ENCODE peak calls at places on chromosomes 11 and 22, in seven cellular contexts. One of them, this sample, is unnamed.

GRCh38 chr22:42376721-42377177 is 55.5 kb downstream of the NFAM1 start:
- DNase-seq in psoas muscle: peak
- DNase-seq in mucosa of descending colon: peak
- DNase-seq in choroid plexus epithelial cell: peak
- DNase-seq in A549: no peak
- DNase-seq in IMR-90: peak
- DNase-seq in vagina: peak
- DNase-seq in this sample: no peak

GRCh38 chr11:108733479-108734116 is 68.7 kb downstream of the DDX10 start:
- DNase-seq in psoas muscle: no peak
- DNase-seq in mucosa of descending colon: no peak
- DNase-seq in choroid plexus epithelial cell: peak
- DNase-seq in A549: no peak
- DNase-seq in IMR-90: peak
- DNase-seq in vagina: no peak
- DNase-seq in this sample: peak

GRCh38 chr11:86247608-86248007 is 3.1 kb downstream of the EED start:
- DNase-seq in psoas muscle: no peak
- DNase-seq in mucosa of descending colon: no peak
- DNase-seq in choroid plexus epithelial cell: no peak
- DNase-seq in A549: no peak
- DNase-seq in IMR-90: no peak
- DNase-seq in vagina: no peak
- DNase-seq in this sample: peak

GRCh38 chr11:110242188-110242587 is 54.2 kb downstream of the RDX start:
- DNase-seq in psoas muscle: no peak
- DNase-seq in mucosa of descending colon: no peak
- DNase-seq in choroid plexus epithelial cell: no peak
- DNase-seq in A549: no peak
- DNase-seq in IMR-90: no peak
- DNase-seq in vagina: no peak
- DNase-seq in this sample: no peak

GRCh38 chr11:76385903-76386302 is 4.8 kb downstream of the GVQW3 start:
- DNase-seq in psoas muscle: no peak
- DNase-seq in mucosa of descending colon: no peak
- DNase-seq in choroid plexus epithelial cell: no peak
- DNase-seq in A549: no peak
- DNase-seq in IMR-90: peak
- DNase-seq in vagina: peak
- DNase-seq in this sample: no peak

GRCh38 chr11:77468527-77468926 is 5.4 kb downstream of the PAK1 start:
- DNase-seq in psoas muscle: no peak
- DNase-seq in mucosa of descending colon: no peak
- DNase-seq in choroid plexus epithelial cell: no peak
- DNase-seq in A549: no peak
- DNase-seq in IMR-90: no peak
- DNase-seq in vagina: no peak
- DNase-seq in this sample: no peak

GRCh38 chr11:47104337-47104950 is 72.2 kb downstream of the ARFGAP2 start:
- DNase-seq in psoas muscle: no peak
- DNase-seq in mucosa of descending colon: no peak
- DNase-seq in choroid plexus epithelial cell: peak
- DNase-seq in A549: no peak
- DNase-seq in IMR-90: peak
- DNase-seq in vagina: no peak
- DNase-seq in this sample: no peak

GRCh38 chr22:45506961-45507360 is 4.3 kb downstream of the FBLN1 start:
- DNase-seq in psoas muscle: no peak
- DNase-seq in mucosa of descending colon: peak
- DNase-seq in choroid plexus epithelial cell: no peak
- DNase-seq in A549: no peak
- DNase-seq in IMR-90: no peak
- DNase-seq in vagina: no peak
- DNase-seq in this sample: no peak

GRCh38 chr11:94851864-94852581 is 83.9 kb downstream of the AMOTL1 start:
- DNase-seq in psoas muscle: no peak
- DNase-seq in mucosa of descending colon: no peak
- DNase-seq in choroid plexus epithelial cell: no peak
- DNase-seq in A549: no peak
- DNase-seq in IMR-90: no peak
- DNase-seq in vagina: no peak
- DNase-seq in this sample: peak

GRCh38 chr11:128694618-128695481 is 978 bp downstream of the FLI1 start:
- DNase-seq in psoas muscle: no peak
- DNase-seq in mucosa of descending colon: peak
- DNase-seq in choroid plexus epithelial cell: peak
- DNase-seq in A549: no peak
- DNase-seq in IMR-90: no peak
- DNase-seq in vagina: no peak
- DNase-seq in this sample: peak

GRCh38 chr11:70709596-70709995 is 311.3 kb downstream of the CTTN start:
- DNase-seq in psoas muscle: no peak
- DNase-seq in mucosa of descending colon: no peak
- DNase-seq in choroid plexus epithelial cell: no peak
- DNase-seq in A549: no peak
- DNase-seq in IMR-90: no peak
- DNase-seq in vagina: no peak
- DNase-seq in this sample: no peak

GRCh38 chr11:12824281-12825041 is 150.2 kb downstream of the TEAD1 start:
- DNase-seq in psoas muscle: no peak
- DNase-seq in mucosa of descending colon: no peak
- DNase-seq in choroid plexus epithelial cell: no peak
- DNase-seq in A549: no peak
- DNase-seq in IMR-90: no peak
- DNase-seq in vagina: no peak
- DNase-seq in this sample: no peak

GRCh38 chr11:102226702-102227101 is 90.6 kb upstream of the BIRC3 start:
- DNase-seq in psoas muscle: no peak
- DNase-seq in mucosa of descending colon: no peak
- DNase-seq in choroid plexus epithelial cell: peak
- DNase-seq in A549: no peak
- DNase-seq in IMR-90: peak
- DNase-seq in vagina: no peak
- DNase-seq in this sample: peak
- H3K4me3 ChIP-seq in psoas muscle: no peak
- H3K4me3 ChIP-seq in mucosa of descending colon: no peak
- H3K4me3 ChIP-seq in choroid plexus epithelial cell: peak
- H3K4me3 ChIP-seq in A549: no peak
- H3K4me3 ChIP-seq in IMR-90: peak
- H3K4me3 ChIP-seq in vagina: no peak
- H3K4me3 ChIP-seq in this sample: no peak

DNA sequence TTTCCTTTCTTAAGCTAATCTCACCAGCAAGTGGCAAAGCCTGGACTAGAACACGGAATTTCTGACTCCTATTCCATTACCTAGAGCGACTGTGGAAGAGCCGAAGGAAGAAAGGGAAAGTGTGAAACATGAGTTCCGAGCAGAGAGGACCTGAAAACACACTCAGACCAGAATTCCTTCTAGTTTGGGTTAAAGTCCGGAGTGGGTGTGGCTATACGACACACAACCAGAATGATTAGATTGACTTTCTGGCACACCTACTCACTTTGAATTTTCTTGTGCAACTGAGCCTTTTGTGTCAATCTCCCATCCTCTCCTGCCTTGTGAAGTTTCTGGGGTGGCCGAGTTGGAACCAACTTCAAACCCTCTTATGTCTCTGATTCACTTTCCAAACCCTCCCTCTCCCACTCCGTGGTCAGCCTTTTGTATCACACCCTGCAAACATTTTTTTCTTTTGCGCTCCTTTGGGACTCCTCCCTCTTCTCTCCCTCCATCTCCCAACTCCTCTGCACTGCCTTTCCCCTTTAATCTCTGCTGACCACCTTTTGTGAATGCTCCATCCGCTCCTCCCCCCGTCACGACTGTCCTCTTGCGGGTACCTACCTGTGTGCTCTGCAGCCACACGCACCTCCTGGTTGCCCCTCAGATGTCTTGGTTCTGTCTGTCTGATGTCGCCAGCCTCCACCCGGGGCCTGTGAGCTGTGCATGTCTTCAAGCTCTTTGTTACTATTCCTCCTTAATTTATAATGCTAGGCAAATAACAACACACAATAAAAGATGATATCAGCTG is 86.3 kb upstream of the BLID start:
- DNase-seq in psoas muscle: no peak
- DNase-seq in mucosa of descending colon: no peak
- DNase-seq in choroid plexus epithelial cell: peak
- DNase-seq in A549: peak
- DNase-seq in IMR-90: peak
- DNase-seq in vagina: no peak
- DNase-seq in this sample: peak
- TF ChIP-seq CTCF in psoas muscle: no peak
- TF ChIP-seq CTCF in mucosa of descending colon: no peak
- TF ChIP-seq CTCF in choroid plexus epithelial cell: no peak
- TF ChIP-seq CTCF in A549: no peak
- TF ChIP-seq CTCF in IMR-90: no peak
- TF ChIP-seq CTCF in vagina: no peak
- TF ChIP-seq CTCF in this sample: no peak

GRCh38 chr11:130162733-130163132 is 3.2 kb downstream of the ST14 start:
- DNase-seq in psoas muscle: no peak
- DNase-seq in mucosa of descending colon: no peak
- DNase-seq in choroid plexus epithelial cell: peak
- DNase-seq in A549: no peak
- DNase-seq in IMR-90: no peak
- DNase-seq in vagina: no peak
- DNase-seq in this sample: peak

GRCh38 chr11:130164221-130164570 is 4.6 kb downstream of the ST14 start:
- DNase-seq in psoas muscle: no peak
- DNase-seq in mucosa of descending colon: no peak
- DNase-seq in choroid plexus epithelial cell: no peak
- DNase-seq in A549: no peak
- DNase-seq in IMR-90: no peak
- DNase-seq in vagina: no peak
- DNase-seq in this sample: no peak

GRCh38 chr11:130165601-130166456 is 6.2 kb downstream of the ST14 start:
- DNase-seq in psoas muscle: no peak
- DNase-seq in mucosa of descending colon: no peak
- DNase-seq in choroid plexus epithelial cell: no peak
- DNase-seq in A549: no peak
- DNase-seq in IMR-90: no peak
- DNase-seq in vagina: no peak
- DNase-seq in this sample: peak

GRCh38 chr11:130161441-130161840 is 1.9 kb downstream of the ST14 start:
- DNase-seq in psoas muscle: no peak
- DNase-seq in mucosa of descending colon: no peak
- DNase-seq in choroid plexus epithelial cell: no peak
- DNase-seq in A549: no peak
- DNase-seq in IMR-90: no peak
- DNase-seq in vagina: no peak
- DNase-seq in this sample: no peak

DNA sequence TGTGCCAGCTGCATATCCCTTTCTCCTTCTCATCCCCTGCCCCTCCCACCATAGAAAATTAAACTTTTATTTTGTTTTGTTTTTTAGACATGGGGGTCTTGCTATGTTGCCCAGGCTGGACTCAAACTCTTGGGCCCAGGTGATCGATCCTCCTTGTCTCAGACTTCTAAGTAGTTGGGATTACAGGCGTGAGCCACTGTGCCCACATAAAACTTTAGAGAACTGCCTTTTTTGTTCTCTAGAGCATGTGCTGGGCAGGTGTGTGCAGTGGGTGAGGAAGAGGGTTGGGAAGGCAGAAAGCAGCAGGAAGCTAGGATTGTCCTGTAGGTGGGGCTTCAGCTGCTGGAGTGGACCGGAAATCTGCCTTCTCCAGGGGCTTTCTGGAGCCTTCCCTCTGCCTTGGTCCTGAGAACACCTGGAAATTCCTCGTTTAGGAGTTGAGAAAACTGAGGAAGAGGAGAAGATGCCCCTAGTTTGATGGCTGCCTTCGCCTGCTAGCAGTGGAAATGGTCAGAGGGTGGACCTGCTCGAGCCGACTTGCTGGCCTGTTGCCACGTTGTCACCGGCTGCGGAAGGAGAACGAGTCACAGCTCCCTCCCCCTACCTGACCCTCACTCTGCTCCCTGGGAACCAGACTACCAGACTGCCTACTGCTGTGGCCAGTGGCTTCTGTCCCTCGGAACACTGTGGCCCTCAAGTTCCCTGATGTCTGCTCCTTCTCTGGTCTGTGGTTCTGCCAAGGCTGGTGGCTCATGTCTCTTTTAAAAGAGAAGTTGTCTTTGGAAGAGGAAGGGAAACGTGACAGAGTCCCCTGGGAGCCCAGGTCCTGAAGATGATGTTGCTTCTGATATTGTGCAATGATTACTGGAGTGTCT is 4.0 kb downstream of the ST14 start:
- DNase-seq in psoas muscle: no peak
- DNase-seq in mucosa of descending colon: no peak
- DNase-seq in choroid plexus epithelial cell: no peak
- DNase-seq in A549: peak
- DNase-seq in IMR-90: no peak
- DNase-seq in vagina: no peak
- DNase-seq in this sample: no peak
- H3K4me3 ChIP-seq in psoas muscle: no peak
- H3K4me3 ChIP-seq in mucosa of descending colon: no peak
- H3K4me3 ChIP-seq in choroid plexus epithelial cell: no peak
- H3K4me3 ChIP-seq in A549: no peak
- H3K4me3 ChIP-seq in IMR-90: no peak
- H3K4me3 ChIP-seq in vagina: no peak
- H3K4me3 ChIP-seq in this sample: no peak

GRCh38 chr11:61524446-61524845 is 15.9 kb downstream of the LRRC10B start:
- DNase-seq in psoas muscle: no peak
- DNase-seq in mucosa of descending colon: no peak
- DNase-seq in choroid plexus epithelial cell: no peak
- DNase-seq in A549: no peak
- DNase-seq in IMR-90: no peak
- DNase-seq in vagina: no peak
- DNase-seq in this sample: no peak
- TF ChIP-seq CTCF in psoas muscle: no peak
- TF ChIP-seq CTCF in mucosa of descending colon: no peak
- TF ChIP-seq CTCF in choroid plexus epithelial cell: no peak
- TF ChIP-seq CTCF in A549: no peak
- TF ChIP-seq CTCF in IMR-90: no peak
- TF ChIP-seq CTCF in vagina: no peak
- TF ChIP-seq CTCF in this sample: no peak

GRCh38 chr11:72816404-72816990 is 2.3 kb downstream of the ATG16L2 start:
- DNase-seq in psoas muscle: no peak
- DNase-seq in mucosa of descending colon: no peak
- DNase-seq in choroid plexus epithelial cell: no peak
- DNase-seq in A549: no peak
- DNase-seq in IMR-90: peak
- DNase-seq in vagina: no peak
- DNase-seq in this sample: no peak
- H3K4me3 ChIP-seq in psoas muscle: no peak
- H3K4me3 ChIP-seq in mucosa of descending colon: no peak
- H3K4me3 ChIP-seq in choroid plexus epithelial cell: no peak
- H3K4me3 ChIP-seq in A549: no peak
- H3K4me3 ChIP-seq in IMR-90: no peak
- H3K4me3 ChIP-seq in vagina: no peak
- H3K4me3 ChIP-seq in this sample: no peak

This sample was measured in epithelial cell of esophagus.